ENCODE peak calls at places on chromosomes 3 and 15, in nine cellular contexts. W is IMR-90, C is Peyer's patch, H is psoas muscle, D is left ventricle myocardium inferior, I is A549, U is fibroblast of villous mesenchyme, Q is upper lobe of right lung, K is right lobe of liver. F is an unnamed sample.
A peak's percentile ranks its signal among the peaks of the same experiment; 100 is the strongest.

GRCh38 chr3:149475451-149476060 is 1.1 kb downstream of the TM4SF4 start:
- DNase-seq in W (peak; percentile 19), C (no peak), H (no peak), D (no peak), I (no peak), U (peak; percentile 20), Q (no peak), K (no peak), F (no peak)

GRCh38 chr3:129529436-129530210 is 1.2 kb downstream of the RHO start:
- DNase-seq in W (no peak), C (no peak), H (no peak), D (no peak), I (no peak), U (no peak), Q (no peak), K (no peak), F (no peak)

GRCh38 chr15:71957026-71957425 is 146.7 kb downstream of the NR2E3 start:
- DNase-seq in W (peak; percentile 41), C (no peak), H (no peak), D (no peak), I (no peak), U (no peak), Q (no peak), K (no peak), F (no peak)

GRCh38 chr3:81663114-81663513 is 98.3 kb downstream of the GBE1 start:
- DNase-seq in W (no peak), C (no peak), H (no peak), D (no peak), I (no peak), U (no peak), Q (no peak), K (no peak), F (no peak)

GRCh38 chr3:78765671-78766485 is 1001.9 kb downstream of the ROBO1 start:
- DNase-seq in W (no peak), C (no peak), H (no peak), D (no peak), I (no peak), U (no peak), Q (no peak), K (no peak), F (no peak)

GRCh38 chr15:76667943-76668715 is 237.0 kb downstream of the SCAPER start:
- DNase-seq in W (peak; percentile 25), C (no peak), H (no peak), D (no peak), I (no peak), U (no peak), Q (no peak), K (no peak), F (no peak)

GRCh38 chr3:39193391-39193790 is 996 bp upstream of the XIRP1 start:
- DNase-seq in W (peak; percentile 37), C (no peak), H (peak; percentile 67), D (no peak), I (no peak), U (no peak), Q (no peak), K (no peak), F (no peak)

GRCh38 chr15:72706266-72706665 is 20.3 kb downstream of the BBS4 start:
- DNase-seq in W (peak; percentile 59), C (no peak), H (no peak), D (no peak), I (no peak), U (no peak), Q (no peak), K (no peak), F (no peak)

GRCh38 chr3:78277220-78277619 is 1237.3 kb downstream of the ROBO2 start:
- DNase-seq in W (no peak), C (no peak), H (no peak), D (no peak), I (no peak), U (no peak), Q (no peak), K (no peak), F (no peak)

GRCh38 chr3:179681492-179682263 is 28.8 kb downstream of the USP13 start:
- DNase-seq in W (peak; percentile 36), C (no peak), H (no peak), D (no peak), I (no peak), U (peak; percentile 89), Q (no peak), K (no peak), F (peak; percentile 52)

GRCh38 chr3:142180761-142181362 is 31.5 kb upstream of the TFDP2 start:
- DNase-seq in W (peak; percentile 34), C (no peak), H (peak; percentile 16), D (peak; percentile 26), I (peak; percentile 30), U (peak; percentile 54), Q (no peak), K (no peak), F (peak; percentile 71)

GRCh38 chr3:151305081-151305777 is 11.4 kb downstream of the GPR87 start:
- DNase-seq in W (peak; percentile 95), C (no peak), H (peak; percentile 56), D (no peak), I (peak; percentile 61), U (peak; percentile 99), Q (peak; percentile 73), K (peak; percentile 66), F (peak; percentile 98)

GRCh38 chr3:6416049-6416661 is 444.8 kb upstream of the GRM7 start:
- DNase-seq in W (no peak), C (no peak), H (no peak), D (no peak), I (no peak), U (no peak), Q (no peak), K (no peak), F (no peak)

DNA sequence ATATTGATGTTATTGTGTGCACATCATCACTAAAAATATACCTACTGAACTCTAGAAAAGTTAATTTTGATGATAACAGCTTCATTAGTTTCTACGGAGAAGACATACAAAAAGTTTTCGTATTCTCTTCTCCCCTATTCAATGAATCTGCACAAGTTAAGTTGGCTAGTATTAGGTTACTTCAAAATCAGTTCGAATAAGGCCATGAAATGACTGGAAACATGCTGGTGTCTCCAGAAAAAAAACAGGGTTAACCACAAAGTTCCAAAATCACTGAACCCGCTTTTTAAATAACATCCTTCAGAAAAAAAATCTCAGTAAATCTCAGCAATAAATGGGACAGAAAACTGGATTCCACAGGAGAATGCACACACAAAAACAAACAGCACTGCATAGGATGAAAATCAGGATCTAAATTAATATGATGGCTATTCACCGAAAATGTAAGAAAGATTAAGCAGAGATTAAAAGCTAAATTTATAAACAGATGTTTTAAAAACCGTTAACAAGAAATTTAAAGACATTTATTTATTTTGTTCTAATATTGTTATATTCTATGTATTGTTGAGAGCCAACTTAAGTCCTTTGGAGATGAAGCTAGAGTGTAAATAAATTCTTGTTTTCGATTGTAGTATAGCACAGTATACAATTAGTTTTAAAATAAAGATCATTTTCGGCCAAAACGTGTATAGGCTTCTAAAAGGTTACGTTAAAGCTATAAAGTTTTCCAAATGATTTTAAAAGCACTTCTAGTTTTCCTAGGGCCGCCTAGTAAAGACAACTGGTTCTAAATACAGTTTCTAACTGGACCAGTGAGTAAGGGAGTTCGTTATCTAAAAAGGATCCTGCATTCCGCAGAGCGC is 1.0 kb downstream of the IGSF11 start:
- DNase-seq in W (no peak), C (no peak), H (no peak), D (no peak), I (no peak), U (no peak), Q (no peak), K (no peak), F (no peak)
- H3K4me3 ChIP-seq in W (no peak overlapping the region), C (peak overlapping the region; percentile 59), H (peak overlapping the region; percentile 92), D (peak overlapping the region; percentile 74), I (peak overlapping the region; percentile 73), U (no peak overlapping the region), Q (peak overlapping the region; percentile 56), K (peak overlapping the region; percentile 54), F (no peak overlapping the region)

DNA sequence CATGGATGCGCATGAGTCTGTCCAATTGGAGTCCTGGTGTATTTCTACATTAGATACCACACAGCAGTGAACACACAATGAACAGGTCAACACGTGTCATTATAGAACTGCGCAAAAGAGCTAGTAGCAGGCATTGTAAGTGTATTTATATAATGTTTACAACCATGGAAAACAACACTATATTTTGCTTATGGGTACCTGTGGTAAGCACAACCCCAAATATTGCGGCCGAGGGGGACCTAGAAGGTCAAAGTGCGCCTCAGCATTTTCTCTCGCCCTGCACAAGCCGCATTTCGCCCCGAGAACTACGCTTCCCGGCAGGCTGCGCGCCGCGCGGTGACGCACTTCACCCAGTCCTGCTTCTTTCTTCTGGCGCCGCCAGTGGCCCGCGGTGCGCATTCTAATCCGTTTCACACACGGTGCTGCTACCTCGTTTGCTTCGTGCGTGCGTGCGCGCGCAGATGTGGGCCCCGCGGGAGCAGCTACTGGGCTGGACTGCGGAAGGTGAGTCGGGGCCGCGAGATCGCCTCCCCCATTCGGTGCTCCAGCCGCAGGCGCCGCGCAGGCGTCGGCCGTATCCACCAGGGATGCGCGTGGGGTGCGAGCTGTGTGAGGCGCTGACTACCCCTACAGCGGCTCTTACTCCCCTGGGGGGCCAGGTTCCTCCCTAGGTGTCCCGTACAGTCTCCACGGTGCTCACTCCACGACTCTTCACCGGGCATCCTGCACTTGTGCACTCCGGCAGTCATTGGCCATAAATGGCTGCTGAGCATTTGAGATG is at the start of gene ZNF589:
- DNase-seq in W (peak; percentile 79), C (peak; percentile 97), H (peak; percentile 94), D (peak; percentile 92), I (peak; percentile 90), U (peak; percentile 93), Q (peak; percentile 99), K (peak; percentile 97), F (peak; percentile 92)
- TF ChIP-seq CTCF in W (peak; percentile 32), C (peak; percentile 22), H (peak; percentile 12), D (peak; percentile 27), I (no peak), U (no peak), Q (peak; percentile 46), K (peak; percentile 20), F (peak; percentile 27)

GRCh38 chr3:14047027-14047426 is 77.6 kb downstream of the CHCHD4 start:
- DNase-seq in W (no peak), C (no peak), H (no peak), D (no peak), I (no peak), U (no peak), Q (no peak), K (no peak), F (no peak)
- H3K4me3 ChIP-seq in W (no peak overlapping the region), C (no peak overlapping the region), H (peak overlapping the region; percentile 44), D (peak overlapping the region; percentile 59), I (no peak overlapping the region), U (no peak overlapping the region), Q (no peak overlapping the region), K (no peak overlapping the region), F (no peak overlapping the region)

GRCh38 chr15:79863886-79864285 is 32.9 kb downstream of the MTHFS start:
- DNase-seq in W (peak; percentile 65), C (no peak), H (no peak), D (no peak), I (no peak), U (peak; percentile 14), Q (no peak), K (no peak), F (peak; percentile 10)

GRCh38 chr15:79853492-79854328 is 43.1 kb downstream of the MTHFS start:
- DNase-seq in W (peak; percentile 93), C (peak; percentile 56), H (peak; percentile 40), D (peak; percentile 29), I (peak; percentile 71), U (peak; percentile 84), Q (no peak), K (peak; percentile 60), F (peak; percentile 90)

DNA sequence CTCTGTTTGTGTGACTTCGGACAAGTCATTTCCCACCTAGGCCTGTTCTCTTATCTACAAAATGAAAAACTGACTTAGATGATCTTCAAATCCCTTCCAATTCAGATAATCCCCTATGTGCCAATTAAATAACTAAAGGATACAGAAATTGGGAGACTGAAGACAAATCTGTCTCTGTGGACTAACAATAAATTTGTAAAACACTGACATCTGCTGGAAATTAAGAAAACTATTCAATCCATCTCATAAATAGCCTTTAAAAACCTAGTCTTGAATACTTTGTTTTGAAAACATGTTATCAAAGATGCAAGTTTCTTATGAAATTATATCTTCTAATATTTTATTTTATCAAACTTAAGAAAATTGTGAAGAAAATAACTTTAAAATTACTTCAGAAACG is 38.3 kb downstream of the MTHFS start:
- DNase-seq in W (no peak), C (no peak), H (no peak), D (no peak), I (no peak), U (no peak), Q (no peak), K (no peak), F (peak; percentile 27)
- TF ChIP-seq CTCF in W (peak; percentile 30), C (no peak), H (no peak), D (peak; percentile 31), I (peak; percentile 59), U (peak; percentile 3), Q (no peak), K (peak; percentile 15), F (peak; percentile 36)